ENCODE peak calls at places on chromosomes 4 and X, in nine cellular contexts. W, A, K, F, J, L, N, M and V are unnamed samples.

GRCh38 chr4:171478181-171478580 is 335.0 kb upstream of the GALNTL6 start:
- DNase-seq in W (no peak), A (no peak), K (no peak), F (no peak), J (no peak), L (no peak), N (no peak), M (no peak), V (no peak)

GRCh38 chr4:95465010-95465409 is 83.8 kb downstream of the UNC5C start:
- DNase-seq in W (no peak), A (no peak), K (peak; percentile 54), F (no peak), J (no peak), L (no peak), N (no peak), M (no peak), V (peak; percentile 1)

GRCh38 chrX:18898517-18898916 is 85.4 kb downstream of the PHKA2 start:
- DNase-seq in W (no peak), A (no peak), K (no peak), F (no peak), J (no peak), L (no peak), N (no peak), M (no peak), V (no peak)

GRCh38 chrX:37776987-37777325 is 2.9 kb upstream of the CYBB start:
- DNase-seq in W (no peak), A (no peak), K (no peak), F (no peak), J (no peak), L (no peak), N (no peak), M (no peak), V (no peak)

GRCh38 chrX:130578906-130579305 is 177.1 kb downstream of the RBMX2 start:
- DNase-seq in W (no peak), A (no peak), K (no peak), F (no peak), J (no peak), L (no peak), N (no peak), M (no peak), V (no peak)

GRCh38 chr4:8645753-8646124 is 53.2 kb downstream of the CPZ start:
- DNase-seq in W (no peak), A (no peak), K (no peak), F (no peak), J (no peak), L (no peak), N (no peak), M (peak; percentile 4), V (no peak)

GRCh38 chr4:73222466-73223257 is 35.9 kb downstream of the ANKRD17 start:
- DNase-seq in W (peak; percentile 87), A (no peak), K (peak; percentile 96), F (no peak), J (peak; percentile 53), L (peak; percentile 89), N (peak; percentile 73), M (peak; percentile 77), V (peak; percentile 75)

GRCh38 chrX:128781506-128781905 is 729.3 kb upstream of the ACTRT1 start:
- DNase-seq in W (no peak), A (no peak), K (no peak), F (no peak), J (no peak), L (no peak), N (no peak), M (peak; percentile 34), V (no peak)

GRCh38 chrX:23857409-23857808 is 50.3 kb downstream of the APOO start:
- DNase-seq in W (no peak), A (no peak), K (no peak), F (no peak), J (no peak), L (no peak), N (no peak), M (no peak), V (no peak)

GRCh38 chr4:32768664-32769389 is 2048.7 kb downstream of the PCDH7 start:
- DNase-seq in W (no peak), A (no peak), K (no peak), F (no peak), J (no peak), L (no peak), N (no peak), M (no peak), V (no peak)

GRCh38 chr4:95889662-95890061 is 49.8 kb downstream of the PDHA2 start:
- DNase-seq in W (no peak), A (no peak), K (peak; percentile 18), F (no peak), J (no peak), L (no peak), N (no peak), M (no peak), V (no peak)

GRCh38 chr4:141645611-141646340 is 9.4 kb downstream of the IL15 start:
- DNase-seq in W (peak; percentile 73), A (no peak), K (peak; percentile 84), F (no peak), J (no peak), L (no peak), N (no peak), M (no peak), V (peak; percentile 41)

GRCh38 chrX:151359931-151360871 is 36.8 kb upstream of the VMA21 start:
- DNase-seq in W (peak; percentile 64), A (peak; percentile 23), K (no peak), F (peak; percentile 34), J (peak; percentile 21), L (no peak), N (peak; percentile 8), M (peak; percentile 41), V (peak; percentile 33)

GRCh38 chrX:35340451-35340850 is 397.9 kb downstream of the FAM47B start:
- DNase-seq in W (no peak), A (no peak), K (peak; percentile 2), F (no peak), J (no peak), L (no peak), N (no peak), M (no peak), V (no peak)

GRCh38 chr4:73456177-73457022 is 20.4 kb downstream of the AFP start:
- DNase-seq in W (no peak), A (no peak), K (no peak), F (no peak), J (no peak), L (no peak), N (no peak), M (no peak), V (no peak)

GRCh38 chr4:173257732-173258717 is 76.1 kb downstream of the HMGB2 start:
- DNase-seq in W (peak; percentile 76), A (peak; percentile 20), K (peak; percentile 74), F (peak; percentile 62), J (peak; percentile 42), L (peak; percentile 18), N (peak; percentile 25), M (peak; percentile 68), V (peak; percentile 44)

GRCh38 chrX:617401-617800 is 13.2 kb upstream of the SHOX start:
- DNase-seq in W (no peak), A (no peak), K (no peak), F (no peak), J (no peak), L (no peak), N (no peak), M (no peak), V (no peak)

GRCh38 chrX:77900688-77901087 is 1.4 kb downstream of the COX7B start:
- DNase-seq in W (peak; percentile 4), A (no peak), K (no peak), F (no peak), J (no peak), L (no peak), N (no peak), M (no peak), V (no peak)

GRCh38 chrX:110531873-110532272 is 173.2 kb downstream of the RTL9 start:
- DNase-seq in W (no peak), A (no peak), K (no peak), F (no peak), J (no peak), L (no peak), N (no peak), M (no peak), V (no peak)

GRCh38 chr4:186666252-186666651 is 57.4 kb downstream of the FAT1 start:
- DNase-seq in W (no peak), A (no peak), K (no peak), F (no peak), J (no peak), L (no peak), N (no peak), M (no peak), V (no peak)

GRCh38 chr4:7766661-7767345 is 172.9 kb downstream of the AFAP1 start:
- DNase-seq in W (no peak), A (no peak), K (no peak), F (peak; percentile 66), J (no peak), L (no peak), N (no peak), M (no peak), V (no peak)

GRCh38 chrX:15675490-15675921 is 10.9 kb upstream of the CLTRN start:
- DNase-seq in W (peak; percentile 71), A (peak; percentile 72), K (no peak), F (peak; percentile 86), J (peak; percentile 83), L (peak; percentile 46), N (no peak), M (peak; percentile 81), V (peak; percentile 80)

GRCh38 chr4:161900110-161900509 is 263.7 kb downstream of the FSTL5 start:
- DNase-seq in W (no peak), A (no peak), K (no peak), F (no peak), J (no peak), L (no peak), N (no peak), M (no peak), V (no peak)

GRCh38 chr4:8286719-8287355 is 17.3 kb downstream of the HTRA3 start:
- DNase-seq in W (no peak), A (no peak), K (no peak), F (peak; percentile 41), J (no peak), L (no peak), N (no peak), M (no peak), V (no peak)

GRCh38 chr4:40811886-40812857 is 62.4 kb downstream of the NSUN7 start:
- DNase-seq in W (no peak), A (no peak), K (peak; percentile 16), F (no peak), J (no peak), L (no peak), N (no peak), M (no peak), V (no peak)

GRCh38 chr4:168908093-168908492 is 102.0 kb downstream of the CBR4 start:
- DNase-seq in W (no peak), A (no peak), K (peak; percentile 76), F (no peak), J (no peak), L (no peak), N (no peak), M (no peak), V (peak; percentile 13)

GRCh38 chrX:72002886-72003285 is 92.2 kb downstream of the NHSL2 start:
- DNase-seq in W (peak; percentile 8), A (no peak), K (peak; percentile 40), F (no peak), J (no peak), L (no peak), N (no peak), M (no peak), V (no peak)

GRCh38 chr4:24928708-24929107 is 15.9 kb upstream of the CCDC149 start:
- DNase-seq in W (no peak), A (no peak), K (no peak), F (no peak), J (no peak), L (no peak), N (no peak), M (no peak), V (no peak)

GRCh38 chr4:172892300-172892699 is 276.3 kb upstream of the GALNT7 start:
- DNase-seq in W (no peak), A (no peak), K (peak; percentile 3), F (no peak), J (no peak), L (no peak), N (no peak), M (no peak), V (no peak)

GRCh38 chr4:74975848-74976824 is 43.2 kb downstream of the PARM1 start:
- DNase-seq in W (no peak), A (no peak), K (no peak), F (peak; percentile 38), J (no peak), L (no peak), N (no peak), M (no peak), V (no peak)

GRCh38 chrX:84737471-84737871 is 235.2 kb upstream of the HDX start:
- DNase-seq in W (no peak), A (no peak), K (no peak), F (peak; percentile 25), J (no peak), L (no peak), N (no peak), M (no peak), V (no peak)